ENCODE peak calls at places on chromosomes 16 and 17, in nine cellular contexts. One of them, this sample, is unnamed.

GRCh38 chr17:40864661-40865380 is 2.2 kb downstream of the KRT12 start:
- DNase-seq in A549: no peak
- DNase-seq in fibroblast of mammary gland: peak
- DNase-seq in choroid plexus epithelial cell: peak
- DNase-seq in CD8-positive, alpha-beta T cell: no peak
- DNase-seq in fibroblast of lung: peak
- DNase-seq in fibroblast of pulmonary artery: no peak
- DNase-seq in IMR-90: no peak
- DNase-seq in pancreas: no peak
- DNase-seq in this sample: no peak

GRCh38 chr16:16143038-16143763 is 80.1 kb downstream of the ABCC6 start:
- DNase-seq in pancreas: no peak
- DNase-seq in choroid plexus epithelial cell: peak
- DNase-seq in IMR-90: no peak
- DNase-seq in fibroblast of lung: no peak
- DNase-seq in A549: peak
- DNase-seq in fibroblast of mammary gland: no peak
- DNase-seq in CD8-positive, alpha-beta T cell: no peak
- DNase-seq in fibroblast of pulmonary artery: no peak
- DNase-seq in this sample: no peak

GRCh38 chr16:61024180-61024900 is 1011.9 kb downstream of the CDH8 start:
- DNase-seq in A549: no peak
- DNase-seq in CD8-positive, alpha-beta T cell: no peak
- DNase-seq in pancreas: no peak
- DNase-seq in IMR-90: no peak
- DNase-seq in choroid plexus epithelial cell: no peak
- DNase-seq in fibroblast of pulmonary artery: no peak
- DNase-seq in fibroblast of lung: no peak
- DNase-seq in fibroblast of mammary gland: no peak
- DNase-seq in this sample: no peak

GRCh38 chr17:78400581-78401240 is 22.3 kb downstream of the PGS1 start:
- DNase-seq in fibroblast of mammary gland: no peak
- DNase-seq in A549: no peak
- DNase-seq in fibroblast of lung: no peak
- DNase-seq in pancreas: no peak
- DNase-seq in IMR-90: no peak
- DNase-seq in CD8-positive, alpha-beta T cell: no peak
- DNase-seq in choroid plexus epithelial cell: no peak
- DNase-seq in fibroblast of pulmonary artery: no peak
- DNase-seq in this sample: no peak

GRCh38 chr17:69405096-69405495 is 9.4 kb upstream of the MAP2K6 start:
- DNase-seq in pancreas: no peak
- DNase-seq in fibroblast of mammary gland: no peak
- DNase-seq in A549: no peak
- DNase-seq in fibroblast of pulmonary artery: no peak
- DNase-seq in IMR-90: no peak
- DNase-seq in fibroblast of lung: no peak
- DNase-seq in CD8-positive, alpha-beta T cell: no peak
- DNase-seq in choroid plexus epithelial cell: no peak
- DNase-seq in this sample: no peak

GRCh38 chr17:64004218-64004770 is 6.1 kb downstream of the PRR29 start:
- DNase-seq in CD8-positive, alpha-beta T cell: no peak
- DNase-seq in IMR-90: no peak
- DNase-seq in A549: no peak
- DNase-seq in fibroblast of pulmonary artery: no peak
- DNase-seq in fibroblast of mammary gland: no peak
- DNase-seq in choroid plexus epithelial cell: no peak
- DNase-seq in fibroblast of lung: no peak
- DNase-seq in pancreas: peak
- DNase-seq in this sample: no peak

GRCh38 chr17:80347536-80347935 is 67.4 kb upstream of the ENDOV start:
- DNase-seq in pancreas: no peak
- DNase-seq in A549: no peak
- DNase-seq in fibroblast of lung: no peak
- DNase-seq in IMR-90: no peak
- DNase-seq in choroid plexus epithelial cell: no peak
- DNase-seq in fibroblast of pulmonary artery: no peak
- DNase-seq in fibroblast of mammary gland: no peak
- DNase-seq in CD8-positive, alpha-beta T cell: no peak
- DNase-seq in this sample: no peak

GRCh38 chr16:87728026-87728425 is 37.8 kb downstream of the KLHDC4 start:
- DNase-seq in fibroblast of lung: peak
- DNase-seq in choroid plexus epithelial cell: peak
- DNase-seq in pancreas: no peak
- DNase-seq in CD8-positive, alpha-beta T cell: no peak
- DNase-seq in A549: no peak
- DNase-seq in fibroblast of pulmonary artery: peak
- DNase-seq in fibroblast of mammary gland: no peak
- DNase-seq in IMR-90: peak
- DNase-seq in this sample: no peak

GRCh38 chr16:6955303-6955702 is 377.3 kb upstream of the RBFOX1 start:
- DNase-seq in fibroblast of lung: no peak
- DNase-seq in choroid plexus epithelial cell: no peak
- DNase-seq in IMR-90: no peak
- DNase-seq in fibroblast of pulmonary artery: no peak
- DNase-seq in pancreas: no peak
- DNase-seq in A549: no peak
- DNase-seq in CD8-positive, alpha-beta T cell: no peak
- DNase-seq in fibroblast of mammary gland: no peak
- DNase-seq in this sample: no peak

GRCh38 chr17:8160741-8161221 is 2.0 kb downstream of the VAMP2 start:
- DNase-seq in pancreas: no peak
- DNase-seq in A549: no peak
- DNase-seq in CD8-positive, alpha-beta T cell: no peak
- DNase-seq in fibroblast of mammary gland: no peak
- DNase-seq in fibroblast of pulmonary artery: no peak
- DNase-seq in fibroblast of lung: no peak
- DNase-seq in choroid plexus epithelial cell: no peak
- DNase-seq in IMR-90: no peak
- DNase-seq in this sample: no peak
- H3K4me3 ChIP-seq in pancreas: no peak
- H3K4me3 ChIP-seq in A549: no peak
- H3K4me3 ChIP-seq in CD8-positive, alpha-beta T cell: peak
- H3K4me3 ChIP-seq in fibroblast of mammary gland: no peak
- H3K4me3 ChIP-seq in fibroblast of pulmonary artery: peak
- H3K4me3 ChIP-seq in fibroblast of lung: peak
- H3K4me3 ChIP-seq in choroid plexus epithelial cell: no peak
- H3K4me3 ChIP-seq in IMR-90: no peak
- H3K4me3 ChIP-seq in this sample: no peak

DNA sequence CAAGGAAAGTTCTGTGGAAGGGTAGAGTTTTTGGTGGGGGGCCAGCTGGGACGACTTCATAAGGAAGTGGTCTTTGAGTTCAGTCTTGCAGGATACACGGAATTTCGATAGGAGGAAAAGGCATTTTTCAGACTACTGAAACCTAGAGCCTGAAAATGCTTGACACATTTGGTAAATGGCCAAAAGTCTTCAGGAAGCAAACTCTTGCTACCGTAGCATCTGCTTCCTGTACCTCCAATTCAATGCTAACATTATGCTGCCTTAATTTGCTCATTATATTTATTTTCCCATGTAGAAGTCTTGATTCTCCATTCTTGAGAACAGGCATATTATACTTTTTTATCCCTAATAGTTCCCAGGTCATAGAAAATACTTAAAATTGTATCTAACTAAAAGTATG is 129.3 kb upstream of the MED13 start:
- DNase-seq in IMR-90: no peak
- DNase-seq in pancreas: no peak
- DNase-seq in fibroblast of lung: no peak
- DNase-seq in fibroblast of pulmonary artery: no peak
- DNase-seq in A549: no peak
- DNase-seq in choroid plexus epithelial cell: no peak
- DNase-seq in CD8-positive, alpha-beta T cell: no peak
- DNase-seq in fibroblast of mammary gland: no peak
- DNase-seq in this sample: no peak
- TF ChIP-seq CTCF in IMR-90: no peak
- TF ChIP-seq CTCF in pancreas: no peak
- TF ChIP-seq CTCF in fibroblast of lung: no peak
- TF ChIP-seq CTCF in fibroblast of pulmonary artery: no peak
- TF ChIP-seq CTCF in A549: no peak
- TF ChIP-seq CTCF in choroid plexus epithelial cell: no peak
- TF ChIP-seq CTCF in CD8-positive, alpha-beta T cell: no peak
- TF ChIP-seq CTCF in fibroblast of mammary gland: no peak
- TF ChIP-seq CTCF in this sample: no peak

DNA sequence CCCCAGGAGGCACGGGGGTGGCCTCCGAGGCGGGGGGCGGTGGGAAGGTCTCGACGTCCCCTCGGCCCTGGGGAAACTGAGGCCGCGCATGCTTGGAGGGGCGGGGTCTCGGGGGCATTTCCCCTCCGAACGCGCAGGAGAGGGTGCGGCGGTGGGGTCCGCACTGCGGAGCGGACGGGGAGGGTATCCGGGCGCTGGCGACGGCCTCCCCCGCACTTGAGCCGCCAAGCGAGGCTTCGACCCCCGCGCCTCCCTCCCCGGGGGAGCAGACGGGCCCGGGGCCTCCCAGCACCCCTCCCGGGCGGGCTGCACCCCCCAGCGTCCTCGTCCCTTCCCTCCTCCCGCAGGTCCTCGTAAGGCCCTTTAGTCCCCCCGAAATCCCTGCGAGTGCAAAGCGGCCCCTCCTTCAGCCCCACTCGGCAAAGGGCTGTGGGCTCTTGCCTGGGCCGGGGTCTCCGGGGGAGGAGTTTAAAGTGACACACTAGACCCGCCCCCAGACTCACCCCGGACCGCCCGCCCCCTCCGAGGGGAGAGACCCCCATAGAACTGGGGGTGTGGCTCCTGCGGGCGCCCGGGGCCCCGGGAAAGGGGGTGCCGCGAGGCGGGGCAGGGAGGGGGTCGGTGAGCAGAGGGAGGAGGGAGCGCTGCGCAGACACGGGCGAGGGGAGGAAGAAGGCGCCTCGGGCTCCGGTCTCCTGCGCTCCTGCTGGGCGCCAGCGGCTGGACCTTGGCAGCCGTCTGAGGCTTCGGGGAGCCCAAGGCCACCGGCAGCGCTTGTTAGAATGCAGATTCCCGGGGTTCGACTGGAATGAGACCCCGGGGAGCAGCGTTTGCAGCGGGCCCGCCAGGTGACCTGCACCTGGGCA is 642 bp downstream of the BAIAP3 start:
- DNase-seq in choroid plexus epithelial cell: no peak
- DNase-seq in A549: no peak
- DNase-seq in CD8-positive, alpha-beta T cell: no peak
- DNase-seq in fibroblast of lung: no peak
- DNase-seq in fibroblast of mammary gland: no peak
- DNase-seq in pancreas: no peak
- DNase-seq in fibroblast of pulmonary artery: no peak
- DNase-seq in IMR-90: no peak
- DNase-seq in this sample: no peak
- H3K4me3 ChIP-seq in choroid plexus epithelial cell: no peak
- H3K4me3 ChIP-seq in A549: peak
- H3K4me3 ChIP-seq in CD8-positive, alpha-beta T cell: no peak
- H3K4me3 ChIP-seq in fibroblast of lung: no peak
- H3K4me3 ChIP-seq in fibroblast of mammary gland: no peak
- H3K4me3 ChIP-seq in pancreas: peak
- H3K4me3 ChIP-seq in fibroblast of pulmonary artery: peak
- H3K4me3 ChIP-seq in IMR-90: peak
- H3K4me3 ChIP-seq in this sample: peak

DNA sequence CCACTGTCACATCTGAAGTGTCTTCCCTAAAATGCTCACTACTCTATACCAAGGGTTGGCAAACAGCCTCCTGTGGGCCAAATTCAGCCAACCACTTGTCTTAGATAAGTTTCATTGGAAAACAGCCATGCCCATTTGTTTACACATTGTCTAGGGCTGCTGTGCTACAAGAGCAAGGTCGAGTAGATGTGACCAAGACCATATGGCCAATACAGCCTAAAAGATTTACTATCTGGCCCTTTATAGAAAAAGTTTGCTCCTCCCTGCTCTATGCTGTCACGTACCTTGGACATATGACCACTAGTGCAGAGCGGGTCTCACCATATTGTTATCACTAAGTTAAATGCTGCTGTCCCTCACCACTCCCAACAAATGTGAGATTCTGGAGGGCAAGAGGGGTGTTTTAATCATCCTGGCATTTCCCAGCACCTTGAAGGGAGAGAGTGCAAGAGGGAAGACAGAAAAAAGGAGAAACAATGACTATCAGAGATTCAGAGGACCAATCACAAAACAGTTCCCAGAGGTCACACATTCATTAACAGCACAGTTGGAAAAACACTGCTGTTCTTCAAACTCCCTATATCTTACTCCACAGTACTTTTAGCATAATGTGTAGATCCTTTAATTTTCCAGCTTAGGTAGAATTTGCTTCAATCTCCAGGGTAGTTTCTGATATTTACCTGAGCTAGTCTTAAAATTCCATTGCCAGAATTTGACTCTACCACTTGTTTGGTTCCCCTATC is 13.2 kb downstream of the LSM12 start:
- DNase-seq in IMR-90: no peak
- DNase-seq in fibroblast of lung: no peak
- DNase-seq in A549: no peak
- DNase-seq in fibroblast of mammary gland: no peak
- DNase-seq in choroid plexus epithelial cell: no peak
- DNase-seq in CD8-positive, alpha-beta T cell: no peak
- DNase-seq in fibroblast of pulmonary artery: no peak
- DNase-seq in pancreas: peak
- DNase-seq in this sample: peak
- TF ChIP-seq CTCF in IMR-90: no peak
- TF ChIP-seq CTCF in fibroblast of lung: no peak
- TF ChIP-seq CTCF in A549: no peak
- TF ChIP-seq CTCF in fibroblast of mammary gland: no peak
- TF ChIP-seq CTCF in choroid plexus epithelial cell: no peak
- TF ChIP-seq CTCF in CD8-positive, alpha-beta T cell: no peak
- TF ChIP-seq CTCF in fibroblast of pulmonary artery: no peak
- TF ChIP-seq CTCF in pancreas: no peak
- TF ChIP-seq CTCF in this sample: no peak

DNA sequence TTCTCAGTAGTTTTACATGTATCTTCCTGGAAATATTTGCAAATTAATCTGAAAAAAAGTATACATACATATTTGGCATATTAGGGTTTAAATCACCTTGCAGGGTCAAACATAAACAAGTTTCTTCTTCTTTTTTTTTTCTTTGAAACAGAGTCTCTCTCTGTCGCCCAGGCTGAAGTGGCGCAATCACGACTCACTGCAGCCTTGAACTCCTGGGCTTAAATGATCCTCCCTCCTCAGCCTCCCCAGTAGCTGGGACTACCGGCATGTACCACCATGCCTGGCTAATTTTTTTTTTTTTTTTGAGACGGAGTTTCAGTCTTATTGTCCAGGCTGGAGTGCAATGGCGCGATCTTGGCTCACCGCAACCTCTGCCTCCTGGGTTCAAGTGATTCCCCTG is 12.6 kb upstream of the FUS start:
- DNase-seq in fibroblast of pulmonary artery: no peak
- DNase-seq in fibroblast of mammary gland: no peak
- DNase-seq in IMR-90: no peak
- DNase-seq in fibroblast of lung: no peak
- DNase-seq in CD8-positive, alpha-beta T cell: no peak
- DNase-seq in pancreas: no peak
- DNase-seq in A549: no peak
- DNase-seq in choroid plexus epithelial cell: no peak
- DNase-seq in this sample: no peak
- H3K4me3 ChIP-seq in fibroblast of pulmonary artery: no peak
- H3K4me3 ChIP-seq in fibroblast of mammary gland: no peak
- H3K4me3 ChIP-seq in IMR-90: no peak
- H3K4me3 ChIP-seq in fibroblast of lung: no peak
- H3K4me3 ChIP-seq in CD8-positive, alpha-beta T cell: no peak
- H3K4me3 ChIP-seq in pancreas: no peak
- H3K4me3 ChIP-seq in A549: no peak
- H3K4me3 ChIP-seq in choroid plexus epithelial cell: no peak
- H3K4me3 ChIP-seq in this sample: no peak

GRCh38 chr16:30075503-30076275 is at the start of gene PPP4C:
- DNase-seq in IMR-90: peak
- DNase-seq in fibroblast of pulmonary artery: peak
- DNase-seq in CD8-positive, alpha-beta T cell: peak
- DNase-seq in fibroblast of mammary gland: peak
- DNase-seq in fibroblast of lung: peak
- DNase-seq in choroid plexus epithelial cell: peak
- DNase-seq in A549: peak
- DNase-seq in pancreas: peak
- DNase-seq in this sample: no peak
- TF ChIP-seq CTCF in IMR-90: peak
- TF ChIP-seq CTCF in fibroblast of pulmonary artery: no peak
- TF ChIP-seq CTCF in CD8-positive, alpha-beta T cell: no peak
- TF ChIP-seq CTCF in fibroblast of mammary gland: no peak
- TF ChIP-seq CTCF in fibroblast of lung: no peak
- TF ChIP-seq CTCF in choroid plexus epithelial cell: peak
- TF ChIP-seq CTCF in A549: no peak
- TF ChIP-seq CTCF in pancreas: no peak
- TF ChIP-seq CTCF in this sample: peak

This sample was measured in LNCaP clone FGC.